ENCODE peak calls at places on chromosomes 7 and 10, in four cellular contexts. P is H1, N is GM12878, L is HepG2. B is an unnamed sample.

GRCh38 chr10:69377191-69377590 is 39.5 kb downstream of the TACR2 start:
- DNase-seq in P (no peak), N (no peak), L (no peak), B (no peak)

GRCh38 chr7:47502240-47502877 is 79.6 kb downstream of the TNS3 start:
- DNase-seq in P (no peak), N (no peak), L (no peak), B (no peak)

GRCh38 chr10:47046321-47047126 is 135.3 kb downstream of the PTPN20 start:
- DNase-seq in P (no peak), N (no peak), L (no peak), B (no peak)

GRCh38 chr10:70584941-70585544 is 17.5 kb downstream of the PRF1 start:
- DNase-seq in P (peak), N (no peak), L (peak), B (peak)

GRCh38 chr10:72076756-72077155 is 11.6 kb downstream of the SPOCK2 start:
- DNase-seq in P (no peak), N (no peak), L (no peak), B (no peak)

GRCh38 chr7:117338020-117338419 is 15.2 kb upstream of the WNT2 start:
- DNase-seq in P (no peak), N (no peak), L (no peak), B (no peak)

GRCh38 chr10:6151087-6151977 is 51.4 kb upstream of the PFKFB3 start:
- DNase-seq in P (peak), N (peak), L (peak), B (no peak)

GRCh38 chr10:75774780-75775490 is 343.5 kb downstream of the LRMDA start:
- DNase-seq in P (no peak), N (no peak), L (no peak), B (no peak)

GRCh38 chr7:57327081-57327480 is 122.9 kb upstream of the ZNF716 start:
- DNase-seq in P (no peak), N (no peak), L (no peak), B (no peak)

GRCh38 chr10:133123050-133123745 is 35.5 kb downstream of the ADGRA1 start:
- DNase-seq in P (no peak), N (no peak), L (no peak), B (no peak)

GRCh38 chr10:117504601-117505000 is 37.9 kb upstream of the EMX2 start:
- DNase-seq in P (no peak), N (no peak), L (no peak), B (no peak)

GRCh38 chr7:87046456-87046855 is 13.0 kb downstream of the ELAPOR2 start:
- DNase-seq in P (no peak), N (no peak), L (no peak), B (no peak)

GRCh38 chr7:141483044-141483443 is 68.2 kb upstream of the AGK start:
- DNase-seq in P (no peak), N (no peak), L (peak), B (no peak)

GRCh38 chr10:71975891-71976725 is 11.9 kb downstream of the CHST3 start:
- DNase-seq in P (no peak), N (no peak), L (no peak), B (no peak)

GRCh38 chr7:29281782-29282541 is 87.4 kb downstream of the CHN2 start:
- DNase-seq in P (no peak), N (no peak), L (peak), B (no peak)

GRCh38 chr7:47943676-47944474 is 4.4 kb downstream of the PKD1L1 start:
- DNase-seq in P (no peak), N (no peak), L (no peak), B (no peak)

GRCh38 chr7:8719102-8719501 is 285.7 kb downstream of the NXPH1 start:
- DNase-seq in P (no peak), N (no peak), L (no peak), B (no peak)

GRCh38 chr10:128025437-128025836 is 100.8 kb downstream of the MKI67 start:
- DNase-seq in P (no peak), N (no peak), L (no peak), B (no peak)

GRCh38 chr7:124208173-124208572 is 175.3 kb upstream of the TMEM229A start:
- DNase-seq in P (no peak), N (no peak), L (no peak), B (no peak)

GRCh38 chr7:682810-683209 is 43.7 kb upstream of the DNAAF5 start:
- DNase-seq in P (no peak), N (no peak), L (no peak), B (no peak)

GRCh38 chr10:17730667-17731066 is 21.3 kb upstream of the TMEM236 start:
- DNase-seq in P (no peak), N (no peak), L (no peak), B (no peak)

GRCh38 chr7:105675873-105676484 is 94.7 kb upstream of the EFCAB10 start:
- DNase-seq in P (no peak), N (no peak), L (no peak), B (no peak)

GRCh38 chr7:107715531-107715930 is 28.4 kb upstream of the CBLL1 start:
- DNase-seq in P (no peak), N (no peak), L (no peak), B (no peak)

GRCh38 chr7:79272066-79272669 is 181.3 kb downstream of the MAGI2 start:
- DNase-seq in P (no peak), N (no peak), L (peak), B (peak)

GRCh38 chr10:116521424-116522305 is 24.1 kb upstream of the PNLIP start:
- DNase-seq in P (no peak), N (no peak), L (peak), B (peak)

GRCh38 chr7:43201912-43202311 is 89.5 kb downstream of the HECW1 start:
- DNase-seq in P (no peak), N (no peak), L (no peak), B (no peak)

GRCh38 chr7:115763347-115763746 is 267.2 kb downstream of the TFEC start:
- DNase-seq in P (no peak), N (no peak), L (no peak), B (no peak)

GRCh38 chr7:41574377-41574776 is 128.5 kb downstream of the INHBA start:
- DNase-seq in P (no peak), N (no peak), L (no peak), B (no peak)

GRCh38 chr7:83677180-83677866 is 28.4 kb upstream of the SEMA3E start:
- DNase-seq in P (no peak), N (no peak), L (no peak), B (no peak)

GRCh38 chr7:91228327-91228726 is 35.9 kb upstream of the FZD1 start:
- DNase-seq in P (no peak), N (no peak), L (no peak), B (no peak)

GRCh38 chr7:80151274-80151665 is 16.6 kb downstream of the GNAI1 start:
- DNase-seq in P (no peak), N (no peak), L (no peak), B (no peak)

GRCh38 chr10:132360766-132361447 is 28.9 kb downstream of the LRRC27 start:
- DNase-seq in P (no peak), N (no peak), L (no peak), B (no peak)

GRCh38 chr7:35753761-35754603 is 46.9 kb upstream of the SEPTIN7 start:
- DNase-seq in P (no peak), N (no peak), L (no peak), B (no peak)

GRCh38 chr7:73893342-73894101 is 32.6 kb downstream of the TMEM270 start:
- DNase-seq in P (no peak), N (no peak), L (no peak), B (no peak)

GRCh38 chr10:92990615-92991014 is 70.0 kb upstream of the CYP26C1 start:
- DNase-seq in P (no peak), N (no peak), L (no peak), B (no peak)

DNA sequence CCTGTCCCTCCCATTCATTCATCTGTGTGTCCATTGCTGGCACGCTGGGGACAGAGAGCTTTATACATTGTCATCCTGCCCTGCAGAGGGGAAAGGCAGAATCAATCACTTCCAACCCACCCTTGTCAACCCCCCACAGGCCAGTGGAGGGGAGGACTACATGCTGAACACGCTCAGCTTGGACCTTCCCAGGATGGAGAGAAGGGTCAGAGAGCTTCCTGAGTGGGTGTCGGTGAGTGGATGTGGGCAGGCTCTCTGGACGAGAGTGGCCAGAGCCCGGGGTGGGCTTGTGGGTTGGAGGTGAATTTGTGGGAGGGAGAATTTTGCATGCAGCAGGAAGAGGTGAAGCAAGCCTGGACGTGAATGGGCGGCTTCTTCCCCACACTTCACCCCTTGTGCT is 93.9 kb downstream of the DNAJB6 start:
- DNase-seq in P (no peak), N (no peak), L (no peak), B (no peak)
- TF ChIP-seq SUZ12 in P (no peak), N (no peak), L (no peak), B (no peak)

GRCh38 chr10:64159910-64160872 is 639.0 kb downstream of the REEP3 start:
- DNase-seq in P (no peak), N (no peak), L (no peak), B (no peak)
- TF ChIP-seq ZNF274 in P (no peak), N (no peak), L (no peak), B (no peak)

DNA sequence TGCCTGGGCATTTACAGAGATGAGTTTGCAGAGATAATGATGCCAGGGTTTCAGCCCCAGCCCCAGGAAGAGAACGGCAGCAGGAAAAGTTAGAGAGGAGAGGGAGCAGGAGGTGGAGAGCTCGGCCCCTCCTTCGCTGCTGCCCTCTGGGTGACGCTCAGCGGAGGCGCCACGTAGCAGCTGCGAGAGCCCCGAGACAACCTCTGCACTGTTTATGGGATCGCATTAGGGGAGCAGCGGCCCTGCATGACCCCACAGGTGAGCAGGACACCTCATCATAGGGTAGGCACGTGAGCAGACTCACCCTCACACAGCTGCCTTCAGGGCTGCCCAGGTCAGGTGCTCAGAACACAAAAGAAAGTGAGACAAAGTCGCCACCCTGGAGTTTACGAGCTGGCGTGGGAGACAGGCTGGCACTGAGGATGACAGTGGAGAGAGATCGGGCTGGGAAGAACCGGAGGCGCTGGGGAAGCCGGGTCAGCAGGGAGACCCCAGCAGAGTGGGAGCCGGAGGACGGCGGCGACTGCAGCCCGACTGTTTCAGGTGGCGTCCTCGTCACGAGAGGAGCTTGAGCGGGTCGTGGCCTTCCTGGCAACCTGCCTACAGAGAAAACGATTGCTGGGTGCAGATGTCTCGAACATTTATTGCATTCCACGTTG is 83.2 kb upstream of the INSIG1 start:
- DNase-seq in P (no peak), N (no peak), L (no peak), B (no peak)
- H3K9ac ChIP-seq in P (no peak), N (no peak), L (no peak), B (no peak)

GRCh38 chr10:103495321-103495720 is 1.8 kb downstream of the NEURL1 start:
- DNase-seq in P (no peak), N (no peak), L (no peak), B (no peak)

GRCh38 chr10:103492655-103493261 is 747 bp upstream of the NEURL1 start:
- DNase-seq in P (no peak), N (no peak), L (no peak), B (no peak)

GRCh38 chr10:103493911-103494877 is 689 bp downstream of the NEURL1 start:
- DNase-seq in P (no peak), N (no peak), L (no peak), B (no peak)

GRCh38 chr10:103491729-103492364 is 1.7 kb upstream of the NEURL1 start:
- DNase-seq in P (no peak), N (no peak), L (peak), B (no peak)

GRCh38 chr10:103493362-103493871 is at the start of gene NEURL1:
- DNase-seq in P (no peak), N (no peak), L (no peak), B (no peak)
- TF ChIP-seq SUZ12 in P (no peak), N (no peak), L (no peak), B (no peak)

DNA sequence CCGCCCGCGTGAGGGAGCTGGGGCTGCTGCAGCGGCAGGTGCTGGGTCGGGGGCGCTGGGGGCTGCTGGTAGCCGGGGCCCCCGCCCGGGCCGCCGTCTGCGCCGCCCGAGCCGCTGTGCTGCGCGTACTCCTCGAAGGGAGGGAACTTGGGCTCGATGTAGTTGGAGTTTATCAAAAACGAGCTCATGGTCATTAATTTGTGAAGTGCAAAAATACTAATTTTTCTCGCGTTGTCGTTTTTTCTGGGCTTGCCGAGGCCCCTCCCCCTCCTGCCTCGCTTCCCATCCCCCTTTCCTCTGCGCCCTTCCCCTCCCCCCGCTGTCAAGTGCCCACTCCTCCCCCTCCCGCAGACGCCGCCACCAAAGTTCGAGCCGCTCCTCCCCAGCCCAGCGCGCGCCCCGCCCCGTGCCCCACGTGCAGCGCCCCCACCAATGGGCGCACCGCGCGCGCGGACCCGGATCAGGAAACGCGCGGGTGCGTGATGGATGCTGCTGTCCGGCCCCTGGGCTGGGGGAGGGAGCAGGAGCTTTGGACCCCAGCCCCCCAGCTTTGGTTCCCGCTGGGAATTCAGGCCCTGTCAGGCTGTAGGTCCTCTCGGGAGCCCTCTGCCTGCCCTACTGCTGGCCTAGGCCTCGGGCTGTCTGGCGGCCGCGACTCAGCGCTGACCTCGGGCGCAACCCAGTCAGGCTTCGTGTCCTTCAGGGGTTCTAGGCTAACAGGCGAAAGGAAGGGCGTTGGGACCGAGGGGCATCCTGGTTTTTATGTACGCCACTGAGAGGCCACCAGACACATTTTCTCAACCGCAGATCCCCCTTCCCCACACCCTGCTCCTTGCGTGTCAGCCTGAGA is at the start of gene HOXA4:
- DNase-seq in P (no peak), N (no peak), L (peak), B (no peak)
- TF ChIP-seq ZNF274 in P (no peak), N (no peak), L (peak), B (no peak)

DNA sequence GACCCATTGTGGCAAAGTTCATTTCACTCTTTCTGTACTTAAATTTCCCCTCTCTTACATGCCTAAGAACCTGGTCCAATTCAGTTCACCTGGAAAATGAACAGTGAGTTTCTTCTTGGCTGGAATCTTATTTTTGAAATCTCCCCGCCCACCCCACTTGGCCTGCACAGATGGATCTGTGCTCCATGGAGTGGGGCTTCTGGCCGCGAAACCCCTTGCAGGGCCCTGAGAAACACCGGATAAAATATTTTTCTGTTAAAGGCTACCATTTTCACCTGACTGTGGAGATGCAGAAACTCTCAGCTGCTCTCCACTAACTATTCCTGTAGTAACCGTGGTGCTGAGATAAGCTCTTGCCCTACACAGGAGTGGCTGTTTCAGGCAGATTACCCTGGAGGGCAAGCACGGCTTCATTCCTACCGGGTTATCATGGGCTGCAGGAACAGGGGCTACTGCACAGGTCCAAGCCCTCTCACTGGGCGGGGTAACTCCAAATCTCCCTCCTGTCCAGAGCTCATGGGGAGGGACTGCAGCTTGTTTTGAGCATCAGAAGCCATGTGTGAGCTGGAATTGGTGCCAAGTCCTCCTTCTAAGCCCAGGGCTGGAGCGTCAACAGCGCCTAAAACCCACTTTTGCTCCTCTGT is 118.9 kb downstream of the PRPF18 start:
- DNase-seq in P (no peak), N (no peak), L (no peak), B (no peak)
- H3K9ac ChIP-seq in P (no peak), N (peak), L (no peak), B (peak)

GRCh38 chr10:112347709-112348671 is 25.9 kb upstream of the ACSL5 start:
- DNase-seq in P (no peak), N (no peak), L (no peak), B (no peak)

GRCh38 chr10:112348759-112349158 is 25.2 kb upstream of the ACSL5 start:
- DNase-seq in P (no peak), N (no peak), L (no peak), B (no peak)

GRCh38 chr10:112346774-112347173 is 27.1 kb upstream of the ACSL5 start:
- DNase-seq in P (no peak), N (no peak), L (no peak), B (no peak)

GRCh38 chr10:112352044-112352443 is 21.9 kb upstream of the ACSL5 start:
- DNase-seq in P (no peak), N (no peak), L (peak), B (no peak)

GRCh38 chr10:112349521-112350085 is 24.3 kb upstream of the ACSL5 start:
- DNase-seq in P (no peak), N (no peak), L (no peak), B (no peak)
- TF ChIP-seq SUZ12 in P (no peak), N (no peak), L (no peak), B (no peak)

GRCh38 chr10:50619882-50620281 is 3.9 kb downstream of the SGMS1 start:
- DNase-seq in P (no peak), N (no peak), L (no peak), B (no peak)

GRCh38 chr10:50620899-50621298 is 2.9 kb downstream of the SGMS1 start:
- DNase-seq in P (no peak), N (no peak), L (no peak), B (no peak)

GRCh38 chr10:50623299-50624153 is at the start of gene SGMS1:
- DNase-seq in P (peak), N (no peak), L (peak), B (peak)

GRCh38 chr10:50622497-50623298 is 1.1 kb downstream of the SGMS1 start:
- DNase-seq in P (no peak), N (no peak), L (no peak), B (no peak)

GRCh38 chr10:50621981-50622496 is 1.7 kb downstream of the SGMS1 start:
- DNase-seq in P (no peak), N (peak), L (peak), B (no peak)
- TF ChIP-seq ZNF274 in P (no peak), N (no peak), L (no peak), B (no peak)

GRCh38 chr10:125151170-125151823 is 9.1 kb downstream of the CTBP2 start:
- DNase-seq in P (no peak), N (no peak), L (no peak), B (no peak)
- H3K9ac ChIP-seq in P (peak), N (no peak), L (no peak), B (peak)

DNA sequence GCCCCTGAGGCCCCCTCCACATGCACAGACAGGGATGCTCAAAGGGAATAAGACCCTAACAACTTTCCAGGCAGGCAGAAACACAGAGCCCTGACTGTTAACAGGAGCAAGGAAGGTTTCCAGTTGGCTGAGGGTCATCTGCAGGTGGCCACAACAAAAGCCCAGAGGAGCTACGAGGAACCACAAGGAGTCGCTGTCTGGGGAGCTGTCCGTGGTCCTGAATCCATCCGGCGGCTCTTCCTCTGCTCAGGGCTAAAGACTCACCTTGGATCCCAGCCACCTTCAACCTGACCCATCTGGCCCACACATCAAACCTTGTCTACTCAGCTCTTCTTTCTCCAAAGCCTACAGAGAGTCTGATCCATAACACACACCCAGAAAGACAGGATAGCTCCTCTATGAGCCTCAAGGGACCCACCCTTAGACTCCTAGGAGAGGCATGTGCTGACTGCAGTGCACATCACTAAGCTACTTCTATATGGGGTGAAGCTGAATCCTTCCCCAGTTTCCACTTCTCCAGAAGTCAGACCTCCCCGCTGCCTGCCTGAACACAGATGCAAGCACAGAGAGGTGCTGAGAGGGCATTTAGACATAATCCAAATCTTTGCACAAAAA is 104.0 kb downstream of the SLIT1 start:
- DNase-seq in P (peak), N (no peak), L (peak), B (peak)
- TF ChIP-seq SUZ12 in P (no peak), N (no peak), L (peak), B (no peak)